ENCODE peak calls at places on chromosomes 5 and 9, in six cellular contexts. One of them, this sample, is unnamed.

GRCh38 chr5:74665246-74665645 is 19.8 kb upstream of the HEXB start:
- DNase-seq in MM.1S: no peak
- DNase-seq in nephron progenitor cell: no peak
- DNase-seq in activated naive CD8-positive, alpha-beta T cell treated with anti-CD3 and anti-CD28 coated beads for 36 hours: no peak
- DNase-seq in IMR-90: no peak
- DNase-seq in activated CD4-positive, alpha-beta T cell treated with anti-CD3 and anti-CD28 coated beads, Interleukin-2, amount 50 U/mL, for 1 hour: no peak
- DNase-seq in this sample: no peak

GRCh38 chr5:181217111-181217804 is 5.8 kb upstream of the TRIM41 start:
- DNase-seq in MM.1S: peak
- DNase-seq in IMR-90: peak
- DNase-seq in nephron progenitor cell: peak
- DNase-seq in activated CD4-positive, alpha-beta T cell treated with anti-CD3 and anti-CD28 coated beads, Interleukin-2, amount 50 U/mL, for 1 hour: peak
- DNase-seq in activated naive CD8-positive, alpha-beta T cell treated with anti-CD3 and anti-CD28 coated beads for 36 hours: peak
- DNase-seq in this sample: peak

GRCh38 chr5:180172447-180173197 is 36.4 kb downstream of the RASGEF1C start:
- DNase-seq in activated CD4-positive, alpha-beta T cell treated with anti-CD3 and anti-CD28 coated beads, Interleukin-2, amount 50 U/mL, for 1 hour: no peak
- DNase-seq in nephron progenitor cell: no peak
- DNase-seq in activated naive CD8-positive, alpha-beta T cell treated with anti-CD3 and anti-CD28 coated beads for 36 hours: no peak
- DNase-seq in MM.1S: no peak
- DNase-seq in IMR-90: no peak
- DNase-seq in this sample: peak

GRCh38 chr5:40717281-40717680 is 37.6 kb downstream of the PTGER4 start:
- DNase-seq in activated CD4-positive, alpha-beta T cell treated with anti-CD3 and anti-CD28 coated beads, Interleukin-2, amount 50 U/mL, for 1 hour: no peak
- DNase-seq in MM.1S: no peak
- DNase-seq in activated naive CD8-positive, alpha-beta T cell treated with anti-CD3 and anti-CD28 coated beads for 36 hours: no peak
- DNase-seq in nephron progenitor cell: no peak
- DNase-seq in IMR-90: peak
- DNase-seq in this sample: no peak

GRCh38 chr5:90170231-90170630 is 239.3 kb downstream of the CETN3 start:
- DNase-seq in MM.1S: no peak
- DNase-seq in activated naive CD8-positive, alpha-beta T cell treated with anti-CD3 and anti-CD28 coated beads for 36 hours: no peak
- DNase-seq in nephron progenitor cell: no peak
- DNase-seq in IMR-90: no peak
- DNase-seq in activated CD4-positive, alpha-beta T cell treated with anti-CD3 and anti-CD28 coated beads, Interleukin-2, amount 50 U/mL, for 1 hour: no peak
- DNase-seq in this sample: no peak

GRCh38 chr9:105178106-105178505 is 66.3 kb upstream of the SLC44A1 start:
- DNase-seq in MM.1S: no peak
- DNase-seq in nephron progenitor cell: no peak
- DNase-seq in activated CD4-positive, alpha-beta T cell treated with anti-CD3 and anti-CD28 coated beads, Interleukin-2, amount 50 U/mL, for 1 hour: no peak
- DNase-seq in activated naive CD8-positive, alpha-beta T cell treated with anti-CD3 and anti-CD28 coated beads for 36 hours: no peak
- DNase-seq in IMR-90: no peak
- DNase-seq in this sample: no peak

GRCh38 chr9:93117924-93118862 is 15.9 kb downstream of the NINJ1 start:
- DNase-seq in MM.1S: no peak
- DNase-seq in activated CD4-positive, alpha-beta T cell treated with anti-CD3 and anti-CD28 coated beads, Interleukin-2, amount 50 U/mL, for 1 hour: no peak
- DNase-seq in activated naive CD8-positive, alpha-beta T cell treated with anti-CD3 and anti-CD28 coated beads for 36 hours: no peak
- DNase-seq in nephron progenitor cell: no peak
- DNase-seq in IMR-90: no peak
- DNase-seq in this sample: peak

GRCh38 chr5:372911-373709 is 51.6 kb downstream of the AHRR start:
- DNase-seq in nephron progenitor cell: no peak
- DNase-seq in activated CD4-positive, alpha-beta T cell treated with anti-CD3 and anti-CD28 coated beads, Interleukin-2, amount 50 U/mL, for 1 hour: no peak
- DNase-seq in MM.1S: no peak
- DNase-seq in IMR-90: no peak
- DNase-seq in activated naive CD8-positive, alpha-beta T cell treated with anti-CD3 and anti-CD28 coated beads for 36 hours: no peak
- DNase-seq in this sample: peak

GRCh38 chr9:129572052-129572425 is 48.9 kb downstream of the C9orf50 start:
- DNase-seq in nephron progenitor cell: no peak
- DNase-seq in activated CD4-positive, alpha-beta T cell treated with anti-CD3 and anti-CD28 coated beads, Interleukin-2, amount 50 U/mL, for 1 hour: no peak
- DNase-seq in IMR-90: no peak
- DNase-seq in activated naive CD8-positive, alpha-beta T cell treated with anti-CD3 and anti-CD28 coated beads for 36 hours: no peak
- DNase-seq in MM.1S: no peak
- DNase-seq in this sample: no peak

GRCh38 chr5:141968914-141969608 is at the start of gene RNF14:
- DNase-seq in nephron progenitor cell: peak
- DNase-seq in activated CD4-positive, alpha-beta T cell treated with anti-CD3 and anti-CD28 coated beads, Interleukin-2, amount 50 U/mL, for 1 hour: peak
- DNase-seq in MM.1S: peak
- DNase-seq in activated naive CD8-positive, alpha-beta T cell treated with anti-CD3 and anti-CD28 coated beads for 36 hours: peak
- DNase-seq in IMR-90: peak
- DNase-seq in this sample: peak

GRCh38 chr5:67334383-67334782 is 137.8 kb upstream of the CD180 start:
- DNase-seq in nephron progenitor cell: no peak
- DNase-seq in activated CD4-positive, alpha-beta T cell treated with anti-CD3 and anti-CD28 coated beads, Interleukin-2, amount 50 U/mL, for 1 hour: no peak
- DNase-seq in IMR-90: no peak
- DNase-seq in activated naive CD8-positive, alpha-beta T cell treated with anti-CD3 and anti-CD28 coated beads for 36 hours: no peak
- DNase-seq in MM.1S: no peak
- DNase-seq in this sample: no peak

GRCh38 chr5:114055318-114055788 is 306.5 kb upstream of the KCNN2 start:
- DNase-seq in activated CD4-positive, alpha-beta T cell treated with anti-CD3 and anti-CD28 coated beads, Interleukin-2, amount 50 U/mL, for 1 hour: no peak
- DNase-seq in MM.1S: no peak
- DNase-seq in IMR-90: peak
- DNase-seq in nephron progenitor cell: peak
- DNase-seq in activated naive CD8-positive, alpha-beta T cell treated with anti-CD3 and anti-CD28 coated beads for 36 hours: peak
- DNase-seq in this sample: peak

GRCh38 chr9:16434522-16434921 is 435.9 kb downstream of the BNC2 start:
- DNase-seq in MM.1S: no peak
- DNase-seq in activated CD4-positive, alpha-beta T cell treated with anti-CD3 and anti-CD28 coated beads, Interleukin-2, amount 50 U/mL, for 1 hour: no peak
- DNase-seq in nephron progenitor cell: no peak
- DNase-seq in IMR-90: peak
- DNase-seq in activated naive CD8-positive, alpha-beta T cell treated with anti-CD3 and anti-CD28 coated beads for 36 hours: no peak
- DNase-seq in this sample: no peak

GRCh38 chr5:168917947-168918600 is 338.9 kb upstream of the PANK3 start:
- DNase-seq in IMR-90: no peak
- DNase-seq in nephron progenitor cell: no peak
- DNase-seq in MM.1S: no peak
- DNase-seq in activated naive CD8-positive, alpha-beta T cell treated with anti-CD3 and anti-CD28 coated beads for 36 hours: no peak
- DNase-seq in activated CD4-positive, alpha-beta T cell treated with anti-CD3 and anti-CD28 coated beads, Interleukin-2, amount 50 U/mL, for 1 hour: no peak
- DNase-seq in this sample: no peak

GRCh38 chr9:107138261-107138992 is 144.7 kb upstream of the RAD23B start:
- DNase-seq in activated CD4-positive, alpha-beta T cell treated with anti-CD3 and anti-CD28 coated beads, Interleukin-2, amount 50 U/mL, for 1 hour: no peak
- DNase-seq in IMR-90: no peak
- DNase-seq in nephron progenitor cell: no peak
- DNase-seq in MM.1S: no peak
- DNase-seq in activated naive CD8-positive, alpha-beta T cell treated with anti-CD3 and anti-CD28 coated beads for 36 hours: no peak
- DNase-seq in this sample: no peak

GRCh38 chr5:88656196-88656935 is 226.6 kb downstream of the MEF2C start:
- DNase-seq in nephron progenitor cell: no peak
- DNase-seq in IMR-90: no peak
- DNase-seq in MM.1S: no peak
- DNase-seq in activated CD4-positive, alpha-beta T cell treated with anti-CD3 and anti-CD28 coated beads, Interleukin-2, amount 50 U/mL, for 1 hour: no peak
- DNase-seq in activated naive CD8-positive, alpha-beta T cell treated with anti-CD3 and anti-CD28 coated beads for 36 hours: no peak
- DNase-seq in this sample: no peak

GRCh38 chr5:171953860-171954701 is 52.4 kb downstream of the FBXW11 start:
- DNase-seq in nephron progenitor cell: no peak
- DNase-seq in activated naive CD8-positive, alpha-beta T cell treated with anti-CD3 and anti-CD28 coated beads for 36 hours: no peak
- DNase-seq in MM.1S: no peak
- DNase-seq in activated CD4-positive, alpha-beta T cell treated with anti-CD3 and anti-CD28 coated beads, Interleukin-2, amount 50 U/mL, for 1 hour: no peak
- DNase-seq in IMR-90: peak
- DNase-seq in this sample: no peak

GRCh38 chr5:120817044-120817985 is 353.2 kb downstream of the PRR16 start:
- DNase-seq in MM.1S: peak
- DNase-seq in activated naive CD8-positive, alpha-beta T cell treated with anti-CD3 and anti-CD28 coated beads for 36 hours: no peak
- DNase-seq in IMR-90: peak
- DNase-seq in activated CD4-positive, alpha-beta T cell treated with anti-CD3 and anti-CD28 coated beads, Interleukin-2, amount 50 U/mL, for 1 hour: no peak
- DNase-seq in nephron progenitor cell: no peak
- DNase-seq in this sample: no peak

GRCh38 chr5:11494340-11494739 is 409.9 kb downstream of the CTNND2 start:
- DNase-seq in MM.1S: no peak
- DNase-seq in activated naive CD8-positive, alpha-beta T cell treated with anti-CD3 and anti-CD28 coated beads for 36 hours: no peak
- DNase-seq in activated CD4-positive, alpha-beta T cell treated with anti-CD3 and anti-CD28 coated beads, Interleukin-2, amount 50 U/mL, for 1 hour: no peak
- DNase-seq in IMR-90: no peak
- DNase-seq in nephron progenitor cell: no peak
- DNase-seq in this sample: no peak

GRCh38 chr5:91142819-91143218 is 240.3 kb downstream of the ARRDC3 start:
- DNase-seq in activated naive CD8-positive, alpha-beta T cell treated with anti-CD3 and anti-CD28 coated beads for 36 hours: no peak
- DNase-seq in IMR-90: no peak
- DNase-seq in activated CD4-positive, alpha-beta T cell treated with anti-CD3 and anti-CD28 coated beads, Interleukin-2, amount 50 U/mL, for 1 hour: no peak
- DNase-seq in nephron progenitor cell: no peak
- DNase-seq in MM.1S: no peak
- DNase-seq in this sample: no peak

GRCh38 chr9:131677445-131678180 is 62.3 kb downstream of the RAPGEF1 start:
- DNase-seq in IMR-90: peak
- DNase-seq in activated CD4-positive, alpha-beta T cell treated with anti-CD3 and anti-CD28 coated beads, Interleukin-2, amount 50 U/mL, for 1 hour: no peak
- DNase-seq in MM.1S: peak
- DNase-seq in activated naive CD8-positive, alpha-beta T cell treated with anti-CD3 and anti-CD28 coated beads for 36 hours: no peak
- DNase-seq in nephron progenitor cell: no peak
- DNase-seq in this sample: no peak

GRCh38 chr9:119844431-119844830 is 475.2 kb upstream of the BRINP1 start:
- DNase-seq in MM.1S: no peak
- DNase-seq in nephron progenitor cell: no peak
- DNase-seq in activated naive CD8-positive, alpha-beta T cell treated with anti-CD3 and anti-CD28 coated beads for 36 hours: no peak
- DNase-seq in IMR-90: no peak
- DNase-seq in activated CD4-positive, alpha-beta T cell treated with anti-CD3 and anti-CD28 coated beads, Interleukin-2, amount 50 U/mL, for 1 hour: no peak
- DNase-seq in this sample: no peak

GRCh38 chr5:77258652-77259051 is 48.2 kb downstream of the PDE8B start:
- DNase-seq in activated CD4-positive, alpha-beta T cell treated with anti-CD3 and anti-CD28 coated beads, Interleukin-2, amount 50 U/mL, for 1 hour: no peak
- DNase-seq in MM.1S: no peak
- DNase-seq in activated naive CD8-positive, alpha-beta T cell treated with anti-CD3 and anti-CD28 coated beads for 36 hours: no peak
- DNase-seq in IMR-90: no peak
- DNase-seq in nephron progenitor cell: no peak
- DNase-seq in this sample: no peak

GRCh38 chr9:36470891-36471290 is 70.8 kb upstream of the RNF38 start:
- DNase-seq in activated naive CD8-positive, alpha-beta T cell treated with anti-CD3 and anti-CD28 coated beads for 36 hours: peak
- DNase-seq in nephron progenitor cell: no peak
- DNase-seq in MM.1S: peak
- DNase-seq in IMR-90: peak
- DNase-seq in activated CD4-positive, alpha-beta T cell treated with anti-CD3 and anti-CD28 coated beads, Interleukin-2, amount 50 U/mL, for 1 hour: peak
- DNase-seq in this sample: peak

GRCh38 chr5:115888027-115888426 is 46.3 kb downstream of the AP3S1 start:
- DNase-seq in activated naive CD8-positive, alpha-beta T cell treated with anti-CD3 and anti-CD28 coated beads for 36 hours: no peak
- DNase-seq in MM.1S: no peak
- DNase-seq in activated CD4-positive, alpha-beta T cell treated with anti-CD3 and anti-CD28 coated beads, Interleukin-2, amount 50 U/mL, for 1 hour: no peak
- DNase-seq in nephron progenitor cell: no peak
- DNase-seq in IMR-90: peak
- DNase-seq in this sample: no peak

GRCh38 chr9:134475051-134475790 is 149.0 kb downstream of the RXRA start:
- DNase-seq in activated CD4-positive, alpha-beta T cell treated with anti-CD3 and anti-CD28 coated beads, Interleukin-2, amount 50 U/mL, for 1 hour: no peak
- DNase-seq in IMR-90: peak
- DNase-seq in nephron progenitor cell: no peak
- DNase-seq in activated naive CD8-positive, alpha-beta T cell treated with anti-CD3 and anti-CD28 coated beads for 36 hours: peak
- DNase-seq in MM.1S: no peak
- DNase-seq in this sample: peak

GRCh38 chr5:55101556-55102276 is 730 bp upstream of the GZMA start:
- DNase-seq in IMR-90: no peak
- DNase-seq in activated CD4-positive, alpha-beta T cell treated with anti-CD3 and anti-CD28 coated beads, Interleukin-2, amount 50 U/mL, for 1 hour: no peak
- DNase-seq in activated naive CD8-positive, alpha-beta T cell treated with anti-CD3 and anti-CD28 coated beads for 36 hours: peak
- DNase-seq in MM.1S: peak
- DNase-seq in nephron progenitor cell: no peak
- DNase-seq in this sample: no peak

GRCh38 chr5:180718810-180719453 is 20.9 kb downstream of the OR2Y1 start:
- DNase-seq in IMR-90: peak
- DNase-seq in activated CD4-positive, alpha-beta T cell treated with anti-CD3 and anti-CD28 coated beads, Interleukin-2, amount 50 U/mL, for 1 hour: peak
- DNase-seq in activated naive CD8-positive, alpha-beta T cell treated with anti-CD3 and anti-CD28 coated beads for 36 hours: no peak
- DNase-seq in nephron progenitor cell: peak
- DNase-seq in MM.1S: peak
- DNase-seq in this sample: no peak

GRCh38 chr9:126536131-126536530 is 77.6 kb upstream of the LMX1B start:
- DNase-seq in activated naive CD8-positive, alpha-beta T cell treated with anti-CD3 and anti-CD28 coated beads for 36 hours: no peak
- DNase-seq in MM.1S: no peak
- DNase-seq in IMR-90: no peak
- DNase-seq in nephron progenitor cell: no peak
- DNase-seq in activated CD4-positive, alpha-beta T cell treated with anti-CD3 and anti-CD28 coated beads, Interleukin-2, amount 50 U/mL, for 1 hour: no peak
- DNase-seq in this sample: no peak